ENCODE peak calls at places on chromosomes 2 and 18, in eight cellular contexts. I is NB4, L is right lobe of liver, Y is IMR-90, F is H1, D is H54, T is ovary, W is transverse colon. Z is an unnamed sample.

GRCh38 chr2:65198737-65199136 is 28.9 kb upstream of the ACTR2 start:
- DNase-seq in I (no peak), L (no peak), Y (peak), F (no peak), D (no peak), T (no peak), W (no peak), Z (no peak)

GRCh38 chr2:236359426-236359825 is 95.2 kb upstream of the ASB18 start:
- DNase-seq in I (no peak), L (no peak), Y (no peak), F (peak), D (no peak), T (no peak), W (no peak), Z (no peak)

GRCh38 chr18:31977270-31977872 is 34.4 kb upstream of the TRAPPC8 start:
- DNase-seq in I (peak), L (no peak), Y (peak), F (peak), D (no peak), T (no peak), W (peak), Z (no peak)

GRCh38 chr18:46213295-46213694 is 109.1 kb downstream of the HAUS1 start:
- DNase-seq in I (no peak), L (no peak), Y (no peak), F (no peak), D (no peak), T (no peak), W (no peak), Z (no peak)

GRCh38 chr2:129502781-129503180 is 476.7 kb upstream of the RAB6C start:
- DNase-seq in I (peak), L (no peak), Y (no peak), F (no peak), D (no peak), T (no peak), W (no peak), Z (no peak)

GRCh38 chr2:42239289-42239661 is 70.1 kb downstream of the EML4 start:
- DNase-seq in I (no peak), L (no peak), Y (no peak), F (no peak), D (no peak), T (no peak), W (no peak), Z (no peak)

GRCh38 chr2:164522561-164522981 is 98.7 kb downstream of the GRB14 start:
- DNase-seq in I (no peak), L (no peak), Y (no peak), F (no peak), D (no peak), T (no peak), W (no peak), Z (no peak)

GRCh38 chr2:227228061-227228667 is 63.7 kb downstream of the COL4A3 start:
- DNase-seq in I (no peak), L (no peak), Y (no peak), F (no peak), D (no peak), T (no peak), W (peak), Z (no peak)

GRCh38 chr18:67783215-67783946 is 266.9 kb upstream of the DSEL start:
- DNase-seq in I (peak), L (no peak), Y (peak), F (no peak), D (no peak), T (no peak), W (no peak), Z (no peak)

GRCh38 chr2:182504903-182505302 is 78.1 kb upstream of the PDE1A start:
- DNase-seq in I (no peak), L (no peak), Y (peak), F (no peak), D (no peak), T (no peak), W (no peak), Z (no peak)

GRCh38 chr2:149125031-149125725 is 86.7 kb downstream of the LYPD6B start:
- DNase-seq in I (no peak), L (no peak), Y (no peak), F (no peak), D (no peak), T (no peak), W (peak), Z (no peak)

GRCh38 chr2:218927876-218928275 is 31.6 kb upstream of the CDK5R2 start:
- DNase-seq in I (no peak), L (no peak), Y (no peak), F (no peak), D (no peak), T (no peak), W (no peak), Z (no peak)

GRCh38 chr18:39701071-39701783 is 2135.6 kb upstream of the CELF4 start:
- DNase-seq in I (no peak), L (no peak), Y (peak), F (no peak), D (no peak), T (no peak), W (no peak), Z (no peak)

GRCh38 chr18:26003817-26004216 is 86.6 kb downstream of the SS18 start:
- DNase-seq in I (no peak), L (no peak), Y (no peak), F (no peak), D (no peak), T (no peak), W (no peak), Z (no peak)

GRCh38 chr18:76948345-76948744 is 126.0 kb downstream of the ZNF236 start:
- DNase-seq in I (no peak), L (no peak), Y (no peak), F (no peak), D (no peak), T (no peak), W (no peak), Z (no peak)

GRCh38 chr2:193965263-193965662 is 1691.8 kb upstream of the SLC39A10 start:
- DNase-seq in I (no peak), L (no peak), Y (no peak), F (no peak), D (no peak), T (no peak), W (no peak), Z (no peak)

GRCh38 chr18:25675123-25675850 is 323.3 kb upstream of the ZNF521 start:
- DNase-seq in I (no peak), L (no peak), Y (no peak), F (peak), D (no peak), T (no peak), W (no peak), Z (no peak)

GRCh38 chr2:8587920-8588830 is 93.7 kb upstream of the ID2 start:
- DNase-seq in I (no peak), L (no peak), Y (no peak), F (no peak), D (no peak), T (no peak), W (no peak), Z (no peak)

GRCh38 chr2:204453730-204454167 is 91.5 kb upstream of the PARD3B start:
- DNase-seq in I (no peak), L (no peak), Y (no peak), F (peak), D (no peak), T (peak), W (peak), Z (no peak)

GRCh38 chr2:159637237-159637636 is 20.9 kb upstream of the BAZ2B start:
- DNase-seq in I (no peak), L (no peak), Y (no peak), F (no peak), D (no peak), T (no peak), W (no peak), Z (no peak)

GRCh38 chr18:57839942-57840381 is 36.8 kb upstream of the ATP8B1 start:
- DNase-seq in I (no peak), L (no peak), Y (peak), F (no peak), D (no peak), T (no peak), W (no peak), Z (no peak)

GRCh38 chr2:8622199-8622911 is 59.5 kb upstream of the ID2 start:
- DNase-seq in I (no peak), L (no peak), Y (no peak), F (no peak), D (no peak), T (no peak), W (no peak), Z (no peak)

GRCh38 chr2:109689973-109690372 is 75.8 kb downstream of the SOWAHC start:
- DNase-seq in I (no peak), L (no peak), Y (no peak), F (no peak), D (no peak), T (no peak), W (peak), Z (no peak)

GRCh38 chr2:148927010-148927409 is 52.0 kb downstream of the KIF5C start:
- DNase-seq in I (peak), L (no peak), Y (no peak), F (peak), D (no peak), T (no peak), W (peak), Z (no peak)

GRCh38 chr18:76658627-76659026 is 163.6 kb upstream of the ZNF516 start:
- DNase-seq in I (peak), L (no peak), Y (no peak), F (peak), D (no peak), T (no peak), W (no peak), Z (peak)

GRCh38 chr2:36618381-36618780 is 20.4 kb upstream of the FEZ2 start:
- DNase-seq in I (peak), L (no peak), Y (peak), F (peak), D (peak), T (no peak), W (no peak), Z (no peak)

GRCh38 chr2:215609089-215610032 is 173.5 kb upstream of the FN1 start:
- DNase-seq in I (no peak), L (no peak), Y (peak), F (no peak), D (no peak), T (no peak), W (no peak), Z (no peak)

GRCh38 chr2:207090389-207090788 is 75.4 kb downstream of the KLF7 start:
- DNase-seq in I (no peak), L (no peak), Y (no peak), F (no peak), D (no peak), T (no peak), W (no peak), Z (no peak)

GRCh38 chr2:180677200-180677599 is 303.2 kb upstream of the UBE2E3 start:
- DNase-seq in I (no peak), L (no peak), Y (no peak), F (no peak), D (no peak), T (no peak), W (no peak), Z (no peak)

GRCh38 chr2:138279871-138280270 is 221.7 kb upstream of the SPOPL start:
- DNase-seq in I (no peak), L (no peak), Y (no peak), F (no peak), D (no peak), T (no peak), W (no peak), Z (no peak)

GRCh38 chr18:48989304-48990284 is 38.8 kb upstream of the SMAD7 start:
- DNase-seq in I (no peak), L (no peak), Y (peak), F (no peak), D (no peak), T (no peak), W (no peak), Z (no peak)

GRCh38 chr18:3631927-3632326 is 182.0 kb downstream of the TGIF1 start:
- DNase-seq in I (no peak), L (no peak), Y (no peak), F (no peak), D (no peak), T (no peak), W (no peak), Z (no peak)

DNA sequence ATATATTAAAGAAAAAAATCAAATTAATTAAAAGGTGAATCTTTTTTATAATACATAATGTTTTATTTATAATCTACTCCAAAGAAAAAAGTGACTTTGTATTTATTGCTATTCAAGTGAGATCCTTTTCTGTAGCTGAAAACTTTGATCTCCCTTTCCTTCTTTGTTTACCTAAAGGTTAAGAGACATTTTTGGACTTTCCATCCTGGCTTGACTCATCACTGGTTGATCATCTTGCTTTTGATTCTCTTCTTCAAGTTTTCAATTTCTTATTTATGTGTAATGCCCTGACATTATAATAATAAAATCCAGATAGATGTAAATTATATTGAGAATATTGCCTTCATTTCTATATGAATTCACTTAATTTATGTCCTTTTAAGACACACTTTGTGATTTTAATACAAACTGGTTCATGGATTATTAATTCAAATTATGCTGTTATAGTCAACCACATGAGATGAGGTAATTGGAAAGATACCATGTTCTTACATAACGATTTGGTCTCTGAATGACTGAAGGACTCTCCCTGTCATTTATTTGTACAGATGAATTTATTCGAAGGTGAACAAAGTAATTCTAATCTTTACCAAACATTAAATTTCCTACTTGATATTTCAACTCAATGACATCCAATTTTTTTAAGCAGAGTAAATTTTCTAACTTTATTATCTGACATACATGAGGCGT is 184.4 kb downstream of the TGIF1 start:
- DNase-seq in I (no peak), L (no peak), Y (no peak), F (no peak), D (no peak), T (no peak), W (no peak), Z (no peak)
- TF ChIP-seq POLR2A in I (no peak), L (no peak), Y (no peak), F (no peak), D (no peak), T (no peak), W (no peak), Z (no peak)

GRCh38 chr2:58562281-58562680 is 321.2 kb upstream of the FANCL start:
- DNase-seq in I (no peak), L (no peak), Y (no peak), F (no peak), D (no peak), T (no peak), W (no peak), Z (no peak)
- TF ChIP-seq POLR2A in I (no peak), L (no peak), Y (no peak), F (no peak), D (no peak), T (no peak), W (no peak), Z (no peak)

DNA sequence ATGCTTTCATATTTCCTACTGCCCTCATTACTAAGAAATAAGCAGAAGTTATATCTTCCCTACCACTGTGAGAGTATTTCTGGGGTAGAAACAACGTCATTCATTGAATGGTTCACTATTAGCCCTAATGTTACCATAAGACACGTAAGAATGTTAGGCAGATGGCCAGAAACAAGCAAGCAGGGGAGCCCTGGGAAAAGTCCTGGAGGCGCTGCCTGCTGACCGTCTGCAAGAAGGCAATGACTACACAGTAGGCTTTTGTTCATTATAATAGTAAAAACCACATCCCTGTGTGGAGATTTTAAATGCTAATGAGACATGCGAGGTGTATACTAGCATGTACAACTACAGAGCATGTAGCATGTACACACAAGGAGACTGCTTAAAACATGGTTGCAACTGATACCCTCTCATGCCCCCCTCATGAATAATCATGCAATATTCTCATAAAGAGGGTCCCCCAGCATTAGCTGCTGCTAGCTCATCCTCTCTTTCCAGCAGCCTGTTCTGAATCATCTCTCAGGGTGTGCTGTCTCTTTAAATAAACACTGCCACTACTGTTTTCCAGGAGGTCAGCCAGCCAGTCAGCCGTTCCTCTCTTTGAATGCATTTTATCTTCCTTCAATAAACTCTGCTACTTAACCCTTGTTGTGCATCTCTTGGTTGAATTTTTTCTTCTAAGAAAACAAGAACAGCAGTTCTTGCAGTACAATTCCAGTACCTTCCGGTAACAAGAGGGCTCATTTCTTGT is 23.6 kb downstream of the SUCLG1 start:
- DNase-seq in I (no peak), L (no peak), Y (peak), F (no peak), D (no peak), T (no peak), W (no peak), Z (no peak)
- TF ChIP-seq POLR2A in I (no peak), L (no peak), Y (no peak), F (no peak), D (no peak), T (no peak), W (no peak), Z (no peak)

DNA sequence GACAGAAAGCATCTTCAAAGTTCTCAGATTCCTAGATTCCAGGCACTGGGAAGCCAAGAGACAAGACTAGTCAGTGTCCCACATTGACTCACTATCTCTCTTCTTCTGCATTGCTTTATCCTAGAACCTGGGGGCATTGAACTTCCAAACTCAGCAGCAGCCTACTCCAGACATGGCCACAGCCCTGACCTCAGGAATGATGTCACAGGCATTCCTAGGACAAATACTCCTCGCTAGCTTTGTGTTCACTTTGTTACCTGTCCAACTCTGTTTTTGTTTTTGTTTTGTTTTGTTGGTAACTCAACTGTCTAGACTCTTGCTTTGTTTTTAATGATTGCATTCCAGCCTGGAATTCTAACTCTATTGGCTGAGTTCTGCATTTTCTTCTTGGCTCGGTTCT is 449.3 kb upstream of the SPHKAP start:
- DNase-seq in I (no peak), L (no peak), Y (no peak), F (no peak), D (no peak), T (no peak), W (no peak), Z (no peak)
- TF ChIP-seq POLR2A in I (no peak), L (no peak), Y (no peak), F (no peak), D (no peak), T (no peak), W (no peak), Z (no peak)

DNA sequence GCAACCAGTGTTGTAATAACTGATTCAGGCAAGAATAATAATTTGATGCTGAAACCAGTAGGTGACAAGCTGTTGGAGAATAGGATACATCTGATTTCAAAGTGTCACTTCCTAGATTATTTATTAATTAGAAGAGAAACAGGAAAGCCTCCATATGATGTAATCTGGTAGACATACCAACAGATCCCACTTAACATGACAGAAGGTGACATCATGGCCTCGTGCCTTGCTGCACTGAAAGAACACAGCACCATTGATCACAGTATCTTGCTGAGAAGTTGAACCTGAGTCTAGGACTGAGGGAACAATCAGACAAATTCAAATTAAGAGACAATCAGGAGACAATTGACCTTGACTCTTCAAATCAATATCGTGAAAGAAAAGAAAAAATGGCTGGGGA is 131.6 kb upstream of the DLGAP1 start:
- DNase-seq in I (no peak), L (no peak), Y (no peak), F (no peak), D (no peak), T (no peak), W (no peak), Z (no peak)
- TF ChIP-seq POLR2A in I (no peak), L (no peak), Y (no peak), F (no peak), D (no peak), T (no peak), W (no peak), Z (no peak)

GRCh38 chr2:33694904-33695303 is 95.8 kb upstream of the FAM98A start:
- DNase-seq in I (no peak), L (no peak), Y (no peak), F (no peak), D (no peak), T (no peak), W (no peak), Z (no peak)
- TF ChIP-seq POLR2A in I (no peak), L (no peak), Y (no peak), F (no peak), D (no peak), T (no peak), W (no peak), Z (no peak)

DNA sequence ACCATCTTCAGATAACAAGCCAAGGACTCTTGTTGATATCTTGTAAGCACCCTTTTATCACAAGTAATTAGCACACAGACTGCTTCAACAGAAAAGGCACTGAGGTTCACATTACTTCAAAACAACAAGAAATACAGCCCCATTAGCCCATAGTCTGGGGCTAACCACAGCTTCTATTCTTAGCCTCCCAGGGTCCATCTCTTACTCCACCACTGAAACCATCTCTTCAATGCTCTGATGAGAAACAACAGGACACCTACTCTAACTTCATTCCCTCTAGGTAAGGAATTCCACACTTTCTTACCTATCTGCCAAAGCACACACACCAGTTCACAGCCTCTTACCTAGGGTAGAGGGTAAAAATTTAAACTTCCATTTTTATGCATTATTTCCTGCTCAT is 26.4 kb upstream of the CYTIP start:
- DNase-seq in I (peak), L (no peak), Y (no peak), F (no peak), D (no peak), T (no peak), W (no peak), Z (no peak)
- TF ChIP-seq POLR2A in I (no peak), L (no peak), Y (no peak), F (no peak), D (no peak), T (no peak), W (no peak), Z (no peak)

GRCh38 chr2:69917854-69918253 is 2.9 kb downstream of the MXD1 start:
- DNase-seq in I (peak), L (no peak), Y (peak), F (no peak), D (peak), T (no peak), W (no peak), Z (no peak)

GRCh38 chr2:69916151-69916550 is 1.2 kb downstream of the MXD1 start:
- DNase-seq in I (no peak), L (no peak), Y (peak), F (no peak), D (no peak), T (no peak), W (no peak), Z (no peak)

GRCh38 chr2:69918391-69918790 is 3.5 kb downstream of the MXD1 start:
- DNase-seq in I (peak), L (no peak), Y (no peak), F (no peak), D (no peak), T (no peak), W (no peak), Z (no peak)

GRCh38 chr2:69914235-69915049 is 467 bp upstream of the MXD1 start:
- DNase-seq in I (peak), L (peak), Y (peak), F (peak), D (peak), T (peak), W (peak), Z (peak)

GRCh38 chr2:69915050-69915945 is at the start of gene MXD1:
- DNase-seq in I (peak), L (peak), Y (no peak), F (no peak), D (no peak), T (peak), W (peak), Z (no peak)
- TF ChIP-seq POLR2A in I (peak), L (peak), Y (peak), F (no peak), D (peak), T (peak), W (peak), Z (peak)

Z was measured in GM12891.